ENCODE peak calls at places on chromosomes 13 and 19, in eight cellular contexts. One of them, this sample, is unnamed.

GRCh38 chr13:60583911-60584753 is 187.1 kb downstream of the TDRD3 start:
- DNase-seq in HepG2: no peak
- DNase-seq in adrenal gland: peak; percentile 11
- DNase-seq in body of pancreas: no peak
- DNase-seq in stomach: no peak
- DNase-seq in IMR-90: peak; percentile 73
- DNase-seq in breast epithelium: no peak
- DNase-seq in tibial nerve: peak; percentile 15
- DNase-seq in this sample: peak; percentile 94

GRCh38 chr13:113652404-113653263 is 5.4 kb downstream of the ATP4B start:
- DNase-seq in IMR-90: no peak
- DNase-seq in body of pancreas: peak; percentile 10
- DNase-seq in stomach: peak; percentile 21
- DNase-seq in adrenal gland: no peak
- DNase-seq in breast epithelium: peak; percentile 40
- DNase-seq in tibial nerve: peak; percentile 1
- DNase-seq in HepG2: no peak
- DNase-seq in this sample: no peak

GRCh38 chr13:110914293-110915056 is 394 bp downstream of the ANKRD10 start:
- DNase-seq in breast epithelium: no peak
- DNase-seq in HepG2: peak; percentile 58
- DNase-seq in stomach: peak; percentile 77
- DNase-seq in body of pancreas: peak; percentile 74
- DNase-seq in adrenal gland: peak; percentile 83
- DNase-seq in tibial nerve: peak; percentile 52
- DNase-seq in IMR-90: peak; percentile 74
- DNase-seq in this sample: peak; percentile 94

GRCh38 chr13:48942131-48942530 is 33.6 kb upstream of the FNDC3A start:
- DNase-seq in stomach: no peak
- DNase-seq in adrenal gland: no peak
- DNase-seq in body of pancreas: no peak
- DNase-seq in breast epithelium: no peak
- DNase-seq in HepG2: no peak
- DNase-seq in IMR-90: peak; percentile 75
- DNase-seq in tibial nerve: no peak
- DNase-seq in this sample: no peak

GRCh38 chr13:100184095-100184494 is 95.2 kb downstream of the PCCA start:
- DNase-seq in body of pancreas: no peak
- DNase-seq in adrenal gland: no peak
- DNase-seq in tibial nerve: no peak
- DNase-seq in HepG2: no peak
- DNase-seq in breast epithelium: no peak
- DNase-seq in stomach: no peak
- DNase-seq in IMR-90: no peak
- DNase-seq in this sample: peak; percentile 30

GRCh38 chr13:53238241-53238640 is 209.6 kb downstream of the OLFM4 start:
- DNase-seq in IMR-90: no peak
- DNase-seq in body of pancreas: no peak
- DNase-seq in HepG2: no peak
- DNase-seq in stomach: no peak
- DNase-seq in breast epithelium: no peak
- DNase-seq in adrenal gland: no peak
- DNase-seq in tibial nerve: no peak
- DNase-seq in this sample: no peak

GRCh38 chr13:100506154-100506553 is 82.4 kb downstream of the GGACT start:
- DNase-seq in breast epithelium: no peak
- DNase-seq in tibial nerve: no peak
- DNase-seq in HepG2: no peak
- DNase-seq in body of pancreas: no peak
- DNase-seq in adrenal gland: no peak
- DNase-seq in IMR-90: no peak
- DNase-seq in stomach: no peak
- DNase-seq in this sample: no peak

GRCh38 chr19:27779953-27780352 is 1433.0 kb downstream of the UQCRFS1 start:
- DNase-seq in tibial nerve: no peak
- DNase-seq in breast epithelium: no peak
- DNase-seq in adrenal gland: no peak
- DNase-seq in stomach: no peak
- DNase-seq in HepG2: no peak
- DNase-seq in body of pancreas: no peak
- DNase-seq in IMR-90: no peak
- DNase-seq in this sample: peak; percentile 74

GRCh38 chr13:79775830-79776229 is 294.9 kb downstream of the NDFIP2 start:
- DNase-seq in IMR-90: peak; percentile 87
- DNase-seq in adrenal gland: peak; percentile 26
- DNase-seq in HepG2: peak; percentile 38
- DNase-seq in tibial nerve: no peak
- DNase-seq in stomach: peak; percentile 29
- DNase-seq in body of pancreas: peak; percentile 47
- DNase-seq in breast epithelium: no peak
- DNase-seq in this sample: peak; percentile 58

GRCh38 chr13:74870865-74871264 is 611.1 kb downstream of the TBC1D4 start:
- DNase-seq in stomach: no peak
- DNase-seq in breast epithelium: no peak
- DNase-seq in tibial nerve: no peak
- DNase-seq in body of pancreas: no peak
- DNase-seq in HepG2: no peak
- DNase-seq in IMR-90: no peak
- DNase-seq in adrenal gland: no peak
- DNase-seq in this sample: no peak

GRCh38 chr13:63448654-63449053 is 2033.0 kb upstream of the PCDH20 start:
- DNase-seq in breast epithelium: no peak
- DNase-seq in IMR-90: peak; percentile 40
- DNase-seq in HepG2: no peak
- DNase-seq in body of pancreas: no peak
- DNase-seq in adrenal gland: no peak
- DNase-seq in stomach: no peak
- DNase-seq in tibial nerve: no peak
- DNase-seq in this sample: no peak

GRCh38 chr13:63446329-63446728 is 2030.7 kb upstream of the PCDH20 start:
- DNase-seq in IMR-90: no peak
- DNase-seq in stomach: no peak
- DNase-seq in body of pancreas: no peak
- DNase-seq in breast epithelium: no peak
- DNase-seq in HepG2: no peak
- DNase-seq in adrenal gland: no peak
- DNase-seq in tibial nerve: no peak
- DNase-seq in this sample: no peak

GRCh38 chr13:63449549-63449948 is 2033.9 kb upstream of the PCDH20 start:
- DNase-seq in breast epithelium: no peak
- DNase-seq in IMR-90: no peak
- DNase-seq in body of pancreas: no peak
- DNase-seq in HepG2: no peak
- DNase-seq in adrenal gland: no peak
- DNase-seq in stomach: no peak
- DNase-seq in tibial nerve: no peak
- DNase-seq in this sample: no peak
- TF ChIP-seq POLR2A in breast epithelium: no peak
- TF ChIP-seq POLR2A in IMR-90: no peak
- TF ChIP-seq POLR2A in body of pancreas: no peak
- TF ChIP-seq POLR2A in HepG2: no peak
- TF ChIP-seq POLR2A in adrenal gland: no peak
- TF ChIP-seq POLR2A in stomach: no peak
- TF ChIP-seq POLR2A in tibial nerve: no peak
- TF ChIP-seq POLR2A in this sample: no peak

DNA sequence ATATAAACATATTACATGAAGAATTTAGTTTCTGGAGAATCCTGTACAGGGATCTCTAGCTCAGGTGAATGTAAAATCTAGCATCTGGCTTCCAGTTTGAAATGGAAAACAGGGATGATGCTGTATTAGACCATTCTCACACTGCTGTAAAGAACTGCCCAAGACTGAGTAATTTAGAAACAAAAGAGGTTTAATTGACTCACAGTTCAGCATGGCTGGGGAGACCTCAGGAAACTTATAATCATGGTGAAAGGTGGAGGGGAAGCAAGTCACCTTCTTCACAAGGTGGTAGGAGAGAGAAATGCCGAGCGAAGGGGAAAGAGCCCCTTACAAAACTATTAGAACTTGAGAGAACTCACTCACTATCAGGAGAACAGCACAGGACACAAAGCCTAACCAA is 17.0 kb upstream of the N4BP2L2 start:
- DNase-seq in IMR-90: no peak
- DNase-seq in tibial nerve: no peak
- DNase-seq in breast epithelium: no peak
- DNase-seq in HepG2: no peak
- DNase-seq in adrenal gland: no peak
- DNase-seq in body of pancreas: no peak
- DNase-seq in stomach: no peak
- DNase-seq in this sample: no peak
- TF ChIP-seq POLR2A in IMR-90: no peak
- TF ChIP-seq POLR2A in tibial nerve: no peak
- TF ChIP-seq POLR2A in breast epithelium: no peak
- TF ChIP-seq POLR2A in HepG2: no peak
- TF ChIP-seq POLR2A in adrenal gland: no peak
- TF ChIP-seq POLR2A in body of pancreas: no peak
- TF ChIP-seq POLR2A in stomach: no peak
- TF ChIP-seq POLR2A in this sample: no peak

GRCh38 chr19:1490311-1491113 is at the start of gene PCSK4:
- DNase-seq in body of pancreas: peak; percentile 99
- DNase-seq in breast epithelium: peak; percentile 100
- DNase-seq in stomach: peak; percentile 99
- DNase-seq in tibial nerve: peak; percentile 98
- DNase-seq in IMR-90: peak; percentile 98
- DNase-seq in adrenal gland: peak; percentile 99
- DNase-seq in HepG2: peak; percentile 95
- DNase-seq in this sample: peak; percentile 96
- TF ChIP-seq POLR2A in body of pancreas: no peak
- TF ChIP-seq POLR2A in breast epithelium: no peak
- TF ChIP-seq POLR2A in stomach: no peak
- TF ChIP-seq POLR2A in tibial nerve: no peak
- TF ChIP-seq POLR2A in IMR-90: no peak
- TF ChIP-seq POLR2A in adrenal gland: no peak
- TF ChIP-seq POLR2A in HepG2: no peak
- TF ChIP-seq POLR2A in this sample: no peak

DNA sequence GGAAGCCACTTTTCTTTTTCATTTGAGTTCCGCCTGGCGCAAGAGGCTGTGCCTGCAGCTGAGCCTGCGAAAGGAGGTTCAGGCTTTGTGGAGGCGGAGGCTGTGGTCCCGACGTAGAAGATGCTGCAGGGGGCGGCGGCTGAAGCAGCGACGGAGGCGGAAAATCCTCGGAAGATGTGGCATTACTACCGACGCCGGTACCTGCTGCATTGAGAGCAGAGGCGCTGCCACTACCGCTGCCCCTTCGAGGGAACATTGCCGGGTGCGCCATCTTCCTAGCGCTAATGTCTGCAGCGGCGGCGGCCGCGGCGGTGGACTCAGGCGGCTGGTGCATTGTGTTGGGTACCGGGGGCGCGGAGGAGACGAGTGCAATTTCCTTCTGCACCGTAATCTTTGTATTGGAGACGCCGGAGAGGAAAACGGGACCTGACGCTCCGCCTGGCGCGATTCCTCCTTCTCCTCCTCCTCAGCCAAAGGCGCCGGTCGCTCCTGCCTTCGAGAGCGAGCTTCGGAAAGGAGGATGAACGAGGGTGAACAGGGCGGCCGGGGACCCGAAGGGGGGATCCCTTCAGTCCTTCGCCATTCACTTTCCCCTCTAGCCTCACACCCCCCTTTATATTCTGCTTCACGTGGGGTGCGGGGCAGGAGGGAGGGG is at the start of gene TSC22D1:
- DNase-seq in stomach: peak; percentile 51
- DNase-seq in breast epithelium: no peak
- DNase-seq in IMR-90: peak; percentile 56
- DNase-seq in tibial nerve: peak; percentile 21
- DNase-seq in body of pancreas: peak; percentile 54
- DNase-seq in adrenal gland: peak; percentile 36
- DNase-seq in HepG2: no peak
- DNase-seq in this sample: peak; percentile 67
- TF ChIP-seq POLR2A in stomach: no peak
- TF ChIP-seq POLR2A in breast epithelium: no peak
- TF ChIP-seq POLR2A in IMR-90: no peak
- TF ChIP-seq POLR2A in tibial nerve: no peak
- TF ChIP-seq POLR2A in body of pancreas: peak; percentile 37
- TF ChIP-seq POLR2A in adrenal gland: no peak
- TF ChIP-seq POLR2A in HepG2: no peak
- TF ChIP-seq POLR2A in this sample: no peak

DNA sequence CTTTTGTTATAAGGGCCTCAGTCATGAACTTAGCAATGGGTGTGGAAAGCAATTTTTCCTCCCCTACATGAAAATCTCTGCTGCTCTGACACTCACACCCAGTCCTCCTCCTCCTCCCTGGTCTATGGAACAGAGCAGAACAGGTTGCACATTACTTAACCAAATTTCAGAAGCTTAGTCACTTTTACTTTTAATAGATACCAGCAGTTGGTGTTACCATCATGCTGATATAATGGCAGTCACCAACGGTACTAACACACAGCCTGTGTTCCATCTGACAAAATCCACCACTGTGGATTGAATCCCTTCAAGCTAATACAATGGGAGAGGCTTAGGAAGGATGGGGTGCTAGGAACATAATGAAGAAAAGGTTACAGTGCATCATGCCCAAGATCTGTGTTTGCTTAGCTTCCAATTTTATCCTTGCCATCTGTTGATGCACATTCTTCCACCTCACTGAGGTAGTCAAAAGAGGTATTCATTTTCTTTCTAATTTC is 9.8 kb downstream of the TPT1 start:
- DNase-seq in body of pancreas: no peak
- DNase-seq in IMR-90: no peak
- DNase-seq in adrenal gland: no peak
- DNase-seq in breast epithelium: no peak
- DNase-seq in HepG2: no peak
- DNase-seq in stomach: no peak
- DNase-seq in tibial nerve: no peak
- DNase-seq in this sample: peak; percentile 57
- TF ChIP-seq POLR2A in body of pancreas: no peak
- TF ChIP-seq POLR2A in IMR-90: no peak
- TF ChIP-seq POLR2A in adrenal gland: no peak
- TF ChIP-seq POLR2A in breast epithelium: no peak
- TF ChIP-seq POLR2A in HepG2: peak; percentile 40
- TF ChIP-seq POLR2A in stomach: no peak
- TF ChIP-seq POLR2A in tibial nerve: no peak
- TF ChIP-seq POLR2A in this sample: no peak

GRCh38 chr19:47497073-47497766 is 13.2 kb upstream of the KPTN start:
- DNase-seq in breast epithelium: peak; percentile 83
- DNase-seq in HepG2: no peak
- DNase-seq in tibial nerve: no peak
- DNase-seq in IMR-90: no peak
- DNase-seq in body of pancreas: peak; percentile 72
- DNase-seq in adrenal gland: no peak
- DNase-seq in stomach: peak; percentile 81
- DNase-seq in this sample: no peak

GRCh38 chr19:47499371-47499770 is 15.4 kb upstream of the KPTN start:
- DNase-seq in HepG2: no peak
- DNase-seq in body of pancreas: no peak
- DNase-seq in breast epithelium: no peak
- DNase-seq in stomach: no peak
- DNase-seq in adrenal gland: no peak
- DNase-seq in IMR-90: no peak
- DNase-seq in tibial nerve: no peak
- DNase-seq in this sample: no peak

GRCh38 chr19:47497821-47498520 is 14.0 kb upstream of the KPTN start:
- DNase-seq in adrenal gland: peak; percentile 56
- DNase-seq in tibial nerve: no peak
- DNase-seq in IMR-90: no peak
- DNase-seq in stomach: no peak
- DNase-seq in HepG2: no peak
- DNase-seq in breast epithelium: no peak
- DNase-seq in body of pancreas: no peak
- DNase-seq in this sample: no peak

GRCh38 chr19:47498561-47498960 is 14.5 kb upstream of the KPTN start:
- DNase-seq in stomach: no peak
- DNase-seq in tibial nerve: no peak
- DNase-seq in adrenal gland: no peak
- DNase-seq in breast epithelium: no peak
- DNase-seq in HepG2: no peak
- DNase-seq in body of pancreas: no peak
- DNase-seq in IMR-90: no peak
- DNase-seq in this sample: no peak

GRCh38 chr19:47499863-47500830 is 14.7 kb downstream of the NAPA start:
- DNase-seq in tibial nerve: no peak
- DNase-seq in breast epithelium: peak; percentile 85
- DNase-seq in HepG2: no peak
- DNase-seq in body of pancreas: no peak
- DNase-seq in adrenal gland: no peak
- DNase-seq in IMR-90: no peak
- DNase-seq in stomach: peak; percentile 69
- DNase-seq in this sample: no peak
- TF ChIP-seq POLR2A in tibial nerve: no peak
- TF ChIP-seq POLR2A in breast epithelium: no peak
- TF ChIP-seq POLR2A in HepG2: no peak
- TF ChIP-seq POLR2A in body of pancreas: no peak
- TF ChIP-seq POLR2A in adrenal gland: no peak
- TF ChIP-seq POLR2A in IMR-90: no peak
- TF ChIP-seq POLR2A in stomach: no peak
- TF ChIP-seq POLR2A in this sample: no peak

This sample was measured in NB4.